ENCODE peak calls at places on chromosomes 12 and 14, in seven cellular contexts. R, D, O, Q, J, M and H are unnamed samples.

GRCh38 chr12:108840605-108841328 is 16.6 kb downstream of the SSH1 start:
- DNase-seq in R (no peak), D (no peak), O (no peak), Q (no peak), J (no peak), M (no peak), H (no peak)

GRCh38 chr14:73746540-73747385 is 32.6 kb upstream of the PNMA1 start:
- DNase-seq in R (peak), D (no peak), O (no peak), Q (peak), J (peak), M (no peak), H (no peak)

GRCh38 chr12:4943067-4943937 is 33.6 kb downstream of the KCNA1 start:
- DNase-seq in R (no peak), D (no peak), O (no peak), Q (no peak), J (no peak), M (no peak), H (no peak)

GRCh38 chr14:45649051-45649450 is 396.0 kb upstream of the MIS18BP1 start:
- DNase-seq in R (no peak), D (no peak), O (no peak), Q (no peak), J (no peak), M (no peak), H (no peak)

GRCh38 chr14:69643430-69644200 is 32.2 kb downstream of the SUSD6 start:
- DNase-seq in R (no peak), D (peak), O (peak), Q (no peak), J (no peak), M (peak), H (peak)

GRCh38 chr14:102317564-102318248 is 1.8 kb upstream of the ZNF839 start:
- DNase-seq in R (no peak), D (peak), O (no peak), Q (peak), J (no peak), M (no peak), H (peak)

GRCh38 chr14:87863047-87863446 is 129.9 kb downstream of the GALC start:
- DNase-seq in R (no peak), D (no peak), O (no peak), Q (no peak), J (no peak), M (no peak), H (no peak)

GRCh38 chr12:19869413-19869812 is 430.1 kb downstream of the AEBP2 start:
- DNase-seq in R (no peak), D (no peak), O (no peak), Q (no peak), J (no peak), M (no peak), H (no peak)

GRCh38 chr12:111715242-111715641 is 29.4 kb downstream of the ACAD10 start:
- DNase-seq in R (no peak), D (no peak), O (no peak), Q (peak), J (no peak), M (no peak), H (peak)

GRCh38 chr12:105382771-105383632 is 52.5 kb downstream of the C12orf75 start:
- DNase-seq in R (peak), D (peak), O (no peak), Q (no peak), J (no peak), M (no peak), H (peak)